ENCODE peak calls at places on chromosomes 4 and X, in eight cellular contexts. E is GM03348, V is posterior cingulate gyrus, Y is epithelial cell of esophagus, F is NCI-H446, A is LoVo, G is T-helper 2 cell, K is GDM1. C is an unnamed sample.

GRCh38 chrX:103376118-103376978 is at the start of gene BEX3:
- DNase-seq in E (peak; percentile 66), V (peak; percentile 66), Y (peak; percentile 17), F (peak; percentile 56), A (peak; percentile 34), G (peak; percentile 76), K (peak; percentile 69), C (no peak)

GRCh38 chrX:132958086-132958703 is at the start of gene HS6ST2:
- DNase-seq in E (no peak), V (no peak), Y (peak; percentile 19), F (no peak), A (peak; percentile 45), G (no peak), K (no peak), C (no peak)

GRCh38 chrX:115449742-115450141 is 111.2 kb upstream of the PLS3 start:
- DNase-seq in E (no peak), V (no peak), Y (no peak), F (no peak), A (no peak), G (no peak), K (no peak), C (no peak)

GRCh38 chr4:3533421-3533820 is 1.2 kb upstream of the LRPAP1 start:
- DNase-seq in E (no peak), V (no peak), Y (no peak), F (no peak), A (no peak), G (no peak), K (no peak), C (no peak)

GRCh38 chr4:113394730-113395530 is 345.5 kb downstream of the ANK2 start:
- DNase-seq in E (peak; percentile 73), V (peak; percentile 43), Y (peak; percentile 87), F (peak; percentile 74), A (peak; percentile 79), G (peak; percentile 77), K (peak; percentile 68), C (peak; percentile 30)

GRCh38 chrX:123084797-123085196 is 99.3 kb upstream of the GRIA3 start:
- DNase-seq in E (peak; percentile 5), V (no peak), Y (peak; percentile 86), F (no peak), A (no peak), G (no peak), K (no peak), C (no peak)

GRCh38 chrX:110669572-110669971 is 126.0 kb downstream of the CHRDL1 start:
- DNase-seq in E (no peak), V (no peak), Y (no peak), F (no peak), A (no peak), G (no peak), K (no peak), C (no peak)

GRCh38 chr4:155392486-155393184 is 15.9 kb upstream of the MAP9 start:
- DNase-seq in E (peak; percentile 47), V (no peak), Y (peak; percentile 58), F (no peak), A (peak; percentile 64), G (no peak), K (no peak), C (no peak)

GRCh38 chrX:130110379-130111219 is at the start of gene ELF4:
- DNase-seq in E (peak; percentile 84), V (no peak), Y (peak; percentile 81), F (no peak), A (peak; percentile 53), G (peak; percentile 74), K (peak; percentile 58), C (no peak)

GRCh38 chrX:12058087-12058486 is 80.2 kb upstream of the FRMPD4 start:
- DNase-seq in E (no peak), V (no peak), Y (peak; percentile 44), F (no peak), A (no peak), G (no peak), K (no peak), C (no peak)

GRCh38 chr4:172857026-172857425 is 311.6 kb upstream of the GALNT7 start:
- DNase-seq in E (no peak), V (no peak), Y (no peak), F (no peak), A (no peak), G (no peak), K (no peak), C (no peak)

GRCh38 chr4:128220286-128221235 is 67.1 kb downstream of the PGRMC2 start:
- DNase-seq in E (peak; percentile 68), V (no peak), Y (peak; percentile 66), F (no peak), A (peak; percentile 9), G (peak; percentile 29), K (no peak), C (no peak)

GRCh38 chrX:153573999-153574398 is 24.9 kb downstream of the CCNQ start:
- DNase-seq in E (no peak), V (no peak), Y (peak; percentile 2), F (no peak), A (no peak), G (peak; percentile 15), K (no peak), C (no peak)

GRCh38 chr4:1731180-1731579 is 9.9 kb downstream of the TACC3 start:
- DNase-seq in E (no peak), V (no peak), Y (peak; percentile 85), F (no peak), A (no peak), G (peak; percentile 44), K (no peak), C (no peak)

GRCh38 chr4:6229095-6229494 is 28.7 kb upstream of the JAKMIP1 start:
- DNase-seq in E (no peak), V (peak; percentile 59), Y (no peak), F (no peak), A (no peak), G (no peak), K (no peak), C (no peak)

GRCh38 chr4:182806259-182807252 is 110.6 kb downstream of the DCTD start:
- DNase-seq in E (peak; percentile 92), V (peak; percentile 79), Y (peak; percentile 60), F (no peak), A (peak; percentile 38), G (peak; percentile 55), K (peak; percentile 40), C (peak; percentile 48)

GRCh38 chr4:185104733-185105132 is 38.3 kb upstream of the SLC25A4 start:
- DNase-seq in E (no peak), V (no peak), Y (no peak), F (no peak), A (no peak), G (no peak), K (no peak), C (no peak)

GRCh38 chrX:135435139-135435922 is 13.6 kb downstream of the SMIM10L2A start:
- DNase-seq in E (no peak), V (no peak), Y (no peak), F (no peak), A (no peak), G (no peak), K (no peak), C (no peak)

GRCh38 chr4:147285751-147286150 is 195.1 kb upstream of the EDNRA start:
- DNase-seq in E (no peak), V (peak; percentile 6), Y (no peak), F (no peak), A (no peak), G (no peak), K (no peak), C (no peak)

GRCh38 chr4:98092833-98093439 is 50.3 kb downstream of the STPG2 start:
- DNase-seq in E (peak; percentile 4), V (no peak), Y (peak; percentile 58), F (no peak), A (peak; percentile 27), G (peak; percentile 9), K (no peak), C (no peak)

GRCh38 chr4:24772061-24772705 is 23.2 kb upstream of the SOD3 start:
- DNase-seq in E (no peak), V (no peak), Y (no peak), F (no peak), A (no peak), G (no peak), K (no peak), C (no peak)